ENCODE peak calls at places on chromosomes 6 and 20, in six cellular contexts. One of them, this sample, is unnamed.

GRCh38 chr6:72032056-72032455 is 145.7 kb downstream of the RIMS1 start:
- DNase-seq in OCI-LY7: no peak
- DNase-seq in neural progenitor cell: no peak
- DNase-seq in HCT116: no peak
- DNase-seq in hepatocyte: no peak
- DNase-seq in MM.1S: no peak
- DNase-seq in this sample: peak; percentile 3

GRCh38 chr6:22322103-22322882 is 25.5 kb upstream of the PRL start:
- DNase-seq in OCI-LY7: no peak
- DNase-seq in neural progenitor cell: no peak
- DNase-seq in HCT116: no peak
- DNase-seq in hepatocyte: no peak
- DNase-seq in MM.1S: peak; percentile 78
- DNase-seq in this sample: no peak

GRCh38 chr6:134813146-134813545 is 136.8 kb downstream of the ALDH8A1 start:
- DNase-seq in OCI-LY7: no peak
- DNase-seq in neural progenitor cell: no peak
- DNase-seq in HCT116: no peak
- DNase-seq in hepatocyte: no peak
- DNase-seq in MM.1S: no peak
- DNase-seq in this sample: peak; percentile 8

GRCh38 chr6:163491901-163492300 is 77.4 kb downstream of the QKI start:
- DNase-seq in OCI-LY7: no peak
- DNase-seq in neural progenitor cell: no peak
- DNase-seq in HCT116: no peak
- DNase-seq in hepatocyte: no peak
- DNase-seq in MM.1S: no peak
- DNase-seq in this sample: no peak

GRCh38 chr6:78670802-78671201 is 196.5 kb upstream of the IRAK1BP1 start:
- DNase-seq in OCI-LY7: no peak
- DNase-seq in neural progenitor cell: peak; percentile 14
- DNase-seq in HCT116: no peak
- DNase-seq in hepatocyte: no peak
- DNase-seq in MM.1S: no peak
- DNase-seq in this sample: no peak

GRCh38 chr6:99019341-99019740 is 71.6 kb upstream of the FBXL4 start:
- DNase-seq in OCI-LY7: no peak
- DNase-seq in neural progenitor cell: no peak
- DNase-seq in HCT116: no peak
- DNase-seq in hepatocyte: no peak
- DNase-seq in MM.1S: no peak
- DNase-seq in this sample: peak; percentile 15

GRCh38 chr6:153568601-153569000 is 437.5 kb upstream of the RGS17 start:
- DNase-seq in OCI-LY7: no peak
- DNase-seq in neural progenitor cell: no peak
- DNase-seq in HCT116: no peak
- DNase-seq in hepatocyte: no peak
- DNase-seq in MM.1S: no peak
- DNase-seq in this sample: no peak

GRCh38 chr6:31821301-31822037 is 6.1 kb upstream of the HSPA1B start:
- DNase-seq in OCI-LY7: peak; percentile 43
- DNase-seq in neural progenitor cell: peak; percentile 74
- DNase-seq in HCT116: no peak
- DNase-seq in hepatocyte: peak; percentile 74
- DNase-seq in MM.1S: peak; percentile 65
- DNase-seq in this sample: peak; percentile 84

GRCh38 chr20:24406761-24407550 is 62.5 kb upstream of the SYNDIG1 start:
- DNase-seq in OCI-LY7: no peak
- DNase-seq in neural progenitor cell: no peak
- DNase-seq in HCT116: no peak
- DNase-seq in hepatocyte: no peak
- DNase-seq in MM.1S: no peak
- DNase-seq in this sample: no peak

GRCh38 chr6:143680157-143680556 is 2.4 kb downstream of the PHACTR2 start:
- DNase-seq in OCI-LY7: no peak
- DNase-seq in neural progenitor cell: peak; percentile 22
- DNase-seq in HCT116: no peak
- DNase-seq in hepatocyte: no peak
- DNase-seq in MM.1S: no peak
- DNase-seq in this sample: no peak

GRCh38 chr6:41618598-41618997 is 19.7 kb upstream of the MDFI start:
- DNase-seq in OCI-LY7: no peak
- DNase-seq in neural progenitor cell: no peak
- DNase-seq in HCT116: no peak
- DNase-seq in hepatocyte: no peak
- DNase-seq in MM.1S: no peak
- DNase-seq in this sample: no peak

GRCh38 chr6:12289655-12290489 is at the start of gene EDN1:
- DNase-seq in OCI-LY7: peak; percentile 57
- DNase-seq in neural progenitor cell: peak; percentile 95
- DNase-seq in HCT116: peak; percentile 69
- DNase-seq in hepatocyte: peak; percentile 92
- DNase-seq in MM.1S: peak; percentile 75
- DNase-seq in this sample: peak; percentile 85

GRCh38 chr20:62392077-62392418 is 5.1 kb downstream of the RPS21 start:
- DNase-seq in OCI-LY7: no peak
- DNase-seq in neural progenitor cell: no peak
- DNase-seq in HCT116: no peak
- DNase-seq in hepatocyte: no peak
- DNase-seq in MM.1S: no peak
- DNase-seq in this sample: no peak

GRCh38 chr6:145891126-145891525 is 73.0 kb downstream of the SHPRH start:
- DNase-seq in OCI-LY7: no peak
- DNase-seq in neural progenitor cell: no peak
- DNase-seq in HCT116: no peak
- DNase-seq in hepatocyte: no peak
- DNase-seq in MM.1S: no peak
- DNase-seq in this sample: no peak

GRCh38 chr6:118679293-118679692 is 27.9 kb upstream of the CEP85L start:
- DNase-seq in OCI-LY7: no peak
- DNase-seq in neural progenitor cell: no peak
- DNase-seq in HCT116: no peak
- DNase-seq in hepatocyte: no peak
- DNase-seq in MM.1S: no peak
- DNase-seq in this sample: peak; percentile 17

GRCh38 chr6:55496201-55496600 is 82.8 kb downstream of the HMGCLL1 start:
- DNase-seq in OCI-LY7: no peak
- DNase-seq in neural progenitor cell: no peak
- DNase-seq in HCT116: no peak
- DNase-seq in hepatocyte: no peak
- DNase-seq in MM.1S: no peak
- DNase-seq in this sample: no peak

GRCh38 chr20:9916776-9917175 is 77.9 kb upstream of the PAK5 start:
- DNase-seq in OCI-LY7: no peak
- DNase-seq in neural progenitor cell: no peak
- DNase-seq in HCT116: no peak
- DNase-seq in hepatocyte: no peak
- DNase-seq in MM.1S: no peak
- DNase-seq in this sample: no peak

GRCh38 chr6:4314201-4314707 is 178.9 kb upstream of the ECI2 start:
- DNase-seq in OCI-LY7: no peak
- DNase-seq in neural progenitor cell: no peak
- DNase-seq in HCT116: no peak
- DNase-seq in hepatocyte: no peak
- DNase-seq in MM.1S: no peak
- DNase-seq in this sample: no peak

GRCh38 chr6:4316867-4317400 is 181.6 kb upstream of the ECI2 start:
- DNase-seq in OCI-LY7: no peak
- DNase-seq in neural progenitor cell: no peak
- DNase-seq in HCT116: no peak
- DNase-seq in hepatocyte: peak; percentile 29
- DNase-seq in MM.1S: no peak
- DNase-seq in this sample: peak; percentile 83

GRCh38 chr6:4309540-4309939 is 174.2 kb upstream of the ECI2 start:
- DNase-seq in OCI-LY7: no peak
- DNase-seq in neural progenitor cell: no peak
- DNase-seq in HCT116: no peak
- DNase-seq in hepatocyte: no peak
- DNase-seq in MM.1S: no peak
- DNase-seq in this sample: no peak

GRCh38 chr6:4311976-4312860 is 176.8 kb upstream of the ECI2 start:
- DNase-seq in OCI-LY7: no peak
- DNase-seq in neural progenitor cell: no peak
- DNase-seq in HCT116: no peak
- DNase-seq in hepatocyte: no peak
- DNase-seq in MM.1S: no peak
- DNase-seq in this sample: no peak

GRCh38 chr6:4313044-4313686 is 177.8 kb upstream of the ECI2 start:
- DNase-seq in OCI-LY7: peak; percentile 13
- DNase-seq in neural progenitor cell: peak; percentile 54
- DNase-seq in HCT116: peak; percentile 49
- DNase-seq in hepatocyte: peak; percentile 52
- DNase-seq in MM.1S: no peak
- DNase-seq in this sample: peak; percentile 98
- TF ChIP-seq EZH2phosphoT487 in OCI-LY7: no peak
- TF ChIP-seq EZH2phosphoT487 in neural progenitor cell: no peak
- TF ChIP-seq EZH2phosphoT487 in HCT116: no peak
- TF ChIP-seq EZH2phosphoT487 in hepatocyte: no peak
- TF ChIP-seq EZH2phosphoT487 in MM.1S: no peak
- TF ChIP-seq EZH2phosphoT487 in this sample: no peak

GRCh38 chr6:34858681-34859080 is 29.2 kb downstream of the TAF11 start:
- DNase-seq in OCI-LY7: no peak
- DNase-seq in neural progenitor cell: no peak
- DNase-seq in HCT116: no peak
- DNase-seq in hepatocyte: no peak
- DNase-seq in MM.1S: no peak
- DNase-seq in this sample: no peak
- TF ChIP-seq CTCF in OCI-LY7: peak; percentile 35
- TF ChIP-seq CTCF in neural progenitor cell: peak; percentile 26
- TF ChIP-seq CTCF in HCT116: no peak
- TF ChIP-seq CTCF in hepatocyte: no peak
- TF ChIP-seq CTCF in MM.1S: no peak
- TF ChIP-seq CTCF in this sample: peak; percentile 44

GRCh38 chr20:3560578-3560977 is 89.8 kb downstream of the ATRN start:
- DNase-seq in OCI-LY7: no peak
- DNase-seq in neural progenitor cell: no peak
- DNase-seq in HCT116: no peak
- DNase-seq in hepatocyte: no peak
- DNase-seq in MM.1S: no peak
- DNase-seq in this sample: peak; percentile 55

GRCh38 chr20:3563113-3563512 is 92.3 kb downstream of the ATRN start:
- DNase-seq in OCI-LY7: no peak
- DNase-seq in neural progenitor cell: no peak
- DNase-seq in HCT116: no peak
- DNase-seq in hepatocyte: no peak
- DNase-seq in MM.1S: no peak
- DNase-seq in this sample: peak; percentile 16

GRCh38 chr20:3560162-3560561 is 89.3 kb downstream of the ATRN start:
- DNase-seq in OCI-LY7: no peak
- DNase-seq in neural progenitor cell: no peak
- DNase-seq in HCT116: no peak
- DNase-seq in hepatocyte: no peak
- DNase-seq in MM.1S: no peak
- DNase-seq in this sample: no peak

GRCh38 chr20:3565851-3566250 is 95.0 kb downstream of the ATRN start:
- DNase-seq in OCI-LY7: no peak
- DNase-seq in neural progenitor cell: no peak
- DNase-seq in HCT116: no peak
- DNase-seq in hepatocyte: no peak
- DNase-seq in MM.1S: no peak
- DNase-seq in this sample: no peak

GRCh38 chr20:3563548-3564177 is 92.8 kb downstream of the ATRN start:
- DNase-seq in OCI-LY7: peak; percentile 65
- DNase-seq in neural progenitor cell: peak; percentile 61
- DNase-seq in HCT116: peak; percentile 41
- DNase-seq in hepatocyte: peak; percentile 66
- DNase-seq in MM.1S: peak; percentile 46
- DNase-seq in this sample: peak; percentile 73
- TF ChIP-seq EZH2phosphoT487 in OCI-LY7: no peak
- TF ChIP-seq EZH2phosphoT487 in neural progenitor cell: no peak
- TF ChIP-seq EZH2phosphoT487 in HCT116: no peak
- TF ChIP-seq EZH2phosphoT487 in hepatocyte: no peak
- TF ChIP-seq EZH2phosphoT487 in MM.1S: no peak
- TF ChIP-seq EZH2phosphoT487 in this sample: no peak

GRCh38 chr20:36216314-36217025 is 19.8 kb upstream of the AAR2 start:
- DNase-seq in OCI-LY7: no peak
- DNase-seq in neural progenitor cell: no peak
- DNase-seq in HCT116: no peak
- DNase-seq in hepatocyte: no peak
- DNase-seq in MM.1S: no peak
- DNase-seq in this sample: no peak

GRCh38 chr20:36215778-36216177 is 20.5 kb upstream of the AAR2 start:
- DNase-seq in OCI-LY7: no peak
- DNase-seq in neural progenitor cell: no peak
- DNase-seq in HCT116: no peak
- DNase-seq in hepatocyte: no peak
- DNase-seq in MM.1S: no peak
- DNase-seq in this sample: no peak

GRCh38 chr20:36214684-36215256 is 21.5 kb upstream of the AAR2 start:
- DNase-seq in OCI-LY7: peak; percentile 57
- DNase-seq in neural progenitor cell: peak; percentile 71
- DNase-seq in HCT116: no peak
- DNase-seq in hepatocyte: peak; percentile 20
- DNase-seq in MM.1S: peak; percentile 34
- DNase-seq in this sample: peak; percentile 52

GRCh38 chr20:36218380-36219064 is 17.8 kb upstream of the AAR2 start:
- DNase-seq in OCI-LY7: no peak
- DNase-seq in neural progenitor cell: no peak
- DNase-seq in HCT116: no peak
- DNase-seq in hepatocyte: no peak
- DNase-seq in MM.1S: no peak
- DNase-seq in this sample: no peak

DNA sequence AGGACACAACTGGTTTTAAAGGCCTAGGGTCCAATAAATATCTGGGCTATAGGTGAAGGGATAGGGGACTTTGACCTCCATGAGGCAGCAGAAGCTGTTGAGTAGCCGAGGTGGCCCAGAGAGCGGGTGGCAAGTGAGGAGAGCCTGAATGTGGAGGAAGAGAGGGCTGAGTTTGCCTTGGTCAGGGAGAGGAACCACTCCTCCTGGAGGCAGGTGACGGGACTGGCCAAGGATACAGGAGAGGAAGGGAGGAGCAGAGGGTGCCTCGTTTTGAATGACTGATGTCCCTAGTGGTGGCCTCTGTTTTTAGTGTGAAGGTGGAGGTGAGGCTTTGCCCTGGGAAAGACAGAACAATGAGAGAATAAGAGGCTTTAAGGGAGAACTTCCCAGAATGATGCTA is 19.1 kb upstream of the AAR2 start:
- DNase-seq in OCI-LY7: no peak
- DNase-seq in neural progenitor cell: peak; percentile 74
- DNase-seq in HCT116: peak; percentile 36
- DNase-seq in hepatocyte: peak; percentile 16
- DNase-seq in MM.1S: no peak
- DNase-seq in this sample: peak; percentile 36
- TF ChIP-seq CTCF in OCI-LY7: no peak
- TF ChIP-seq CTCF in neural progenitor cell: peak; percentile 57
- TF ChIP-seq CTCF in HCT116: peak; percentile 27
- TF ChIP-seq CTCF in hepatocyte: peak; percentile 3
- TF ChIP-seq CTCF in MM.1S: no peak
- TF ChIP-seq CTCF in this sample: peak; percentile 55